ENCODE peak calls at places on chromosomes 13 and 19, in seven cellular contexts. One of them, this sample, is unnamed. For H3K27me3, the result is how much of the 10 kb centered on the place peaks cover.

GRCh38 chr19:55156202-55157063 is 1.1 kb downstream of the TNNI3 start:
- DNase-seq in spleen: no peak
- DNase-seq in GM23338: peak
- DNase-seq in left ventricle myocardium inferior: peak
- DNase-seq in mesendoderm: peak
- DNase-seq in IMR-90: peak
- DNase-seq in neuronal stem cell: peak
- DNase-seq in this sample: no peak

GRCh38 chr13:32001392-32001768 is 30.2 kb upstream of the FRY start:
- DNase-seq in mesendoderm: peak
- DNase-seq in neuronal stem cell: peak
- DNase-seq in IMR-90: peak
- DNase-seq in GM23338: peak
- DNase-seq in left ventricle myocardium inferior: peak
- DNase-seq in spleen: no peak
- DNase-seq in this sample: no peak

GRCh38 chr13:27528908-27529307 is 78.5 kb upstream of the MTIF3 start:
- DNase-seq in left ventricle myocardium inferior: no peak
- DNase-seq in neuronal stem cell: no peak
- DNase-seq in mesendoderm: no peak
- DNase-seq in IMR-90: no peak
- DNase-seq in spleen: no peak
- DNase-seq in GM23338: no peak
- DNase-seq in this sample: no peak

GRCh38 chr19:29660835-29661234 is 4.4 kb upstream of the PLEKHF1 start:
- DNase-seq in GM23338: no peak
- DNase-seq in neuronal stem cell: no peak
- DNase-seq in spleen: peak
- DNase-seq in left ventricle myocardium inferior: no peak
- DNase-seq in IMR-90: no peak
- DNase-seq in mesendoderm: no peak
- DNase-seq in this sample: no peak

GRCh38 chr13:107907065-107907464 is 308.3 kb downstream of the LIG4 start:
- DNase-seq in left ventricle myocardium inferior: no peak
- DNase-seq in spleen: no peak
- DNase-seq in IMR-90: peak
- DNase-seq in mesendoderm: no peak
- DNase-seq in neuronal stem cell: no peak
- DNase-seq in GM23338: no peak
- DNase-seq in this sample: no peak

GRCh38 chr13:49953560-49953959 is 17.4 kb upstream of the SPRYD7 start:
- DNase-seq in GM23338: no peak
- DNase-seq in neuronal stem cell: no peak
- DNase-seq in mesendoderm: no peak
- DNase-seq in IMR-90: no peak
- DNase-seq in left ventricle myocardium inferior: no peak
- DNase-seq in spleen: no peak
- DNase-seq in this sample: no peak

GRCh38 chr13:43203781-43204180 is 180.4 kb downstream of the DNAJC15 start:
- DNase-seq in neuronal stem cell: no peak
- DNase-seq in left ventricle myocardium inferior: no peak
- DNase-seq in mesendoderm: no peak
- DNase-seq in spleen: no peak
- DNase-seq in IMR-90: no peak
- DNase-seq in GM23338: no peak
- DNase-seq in this sample: no peak

GRCh38 chr19:10417598-10418280 is 2.6 kb upstream of the PDE4A start:
- DNase-seq in neuronal stem cell: no peak
- DNase-seq in IMR-90: no peak
- DNase-seq in mesendoderm: peak
- DNase-seq in left ventricle myocardium inferior: no peak
- DNase-seq in spleen: no peak
- DNase-seq in GM23338: peak
- DNase-seq in this sample: no peak

GRCh38 chr19:4977299-4978174 is 8.6 kb downstream of the KDM4B start:
- DNase-seq in GM23338: no peak
- DNase-seq in neuronal stem cell: no peak
- DNase-seq in spleen: no peak
- DNase-seq in left ventricle myocardium inferior: peak
- DNase-seq in IMR-90: peak
- DNase-seq in mesendoderm: peak
- DNase-seq in this sample: no peak

GRCh38 chr19:33096005-33096404 is 15.0 kb downstream of the GPATCH1 start:
- DNase-seq in GM23338: no peak
- DNase-seq in left ventricle myocardium inferior: no peak
- DNase-seq in IMR-90: no peak
- DNase-seq in neuronal stem cell: no peak
- DNase-seq in mesendoderm: no peak
- DNase-seq in spleen: no peak
- DNase-seq in this sample: no peak

GRCh38 chr13:110346661-110347067 is 39.6 kb downstream of the COL4A2 start:
- DNase-seq in spleen: no peak
- DNase-seq in mesendoderm: no peak
- DNase-seq in GM23338: no peak
- DNase-seq in neuronal stem cell: no peak
- DNase-seq in IMR-90: no peak
- DNase-seq in left ventricle myocardium inferior: no peak
- DNase-seq in this sample: no peak

GRCh38 chr13:96636310-96636709 is 358.0 kb downstream of the OXGR1 start:
- DNase-seq in IMR-90: no peak
- DNase-seq in spleen: no peak
- DNase-seq in mesendoderm: no peak
- DNase-seq in left ventricle myocardium inferior: no peak
- DNase-seq in neuronal stem cell: no peak
- DNase-seq in GM23338: no peak
- DNase-seq in this sample: no peak

GRCh38 chr19:1777149-1777548 is 23.8 kb downstream of the ONECUT3 start:
- DNase-seq in IMR-90: no peak
- DNase-seq in left ventricle myocardium inferior: no peak
- DNase-seq in neuronal stem cell: no peak
- DNase-seq in spleen: no peak
- DNase-seq in mesendoderm: no peak
- DNase-seq in GM23338: no peak
- DNase-seq in this sample: no peak
- H3K27me3 ChIP-seq in IMR-90: half or more
- H3K27me3 ChIP-seq in left ventricle myocardium inferior: half or more
- H3K27me3 ChIP-seq in neuronal stem cell: half or more
- H3K27me3 ChIP-seq in spleen: half or more
- H3K27me3 ChIP-seq in mesendoderm: under half
- H3K27me3 ChIP-seq in GM23338: half or more
- H3K27me3 ChIP-seq in this sample: half or more

GRCh38 chr19:50568321-50569022 is at the start of gene LRRC4B:
- DNase-seq in GM23338: peak
- DNase-seq in spleen: no peak
- DNase-seq in neuronal stem cell: no peak
- DNase-seq in mesendoderm: peak
- DNase-seq in left ventricle myocardium inferior: no peak
- DNase-seq in IMR-90: no peak
- DNase-seq in this sample: no peak
- H3K27me3 ChIP-seq in GM23338: under half
- H3K27me3 ChIP-seq in spleen: half or more
- H3K27me3 ChIP-seq in neuronal stem cell: under half
- H3K27me3 ChIP-seq in mesendoderm: under half
- H3K27me3 ChIP-seq in left ventricle myocardium inferior: half or more
- H3K27me3 ChIP-seq in IMR-90: under half
- H3K27me3 ChIP-seq in this sample: half or more

GRCh38 chr13:99953138-99953755 is 18.3 kb downstream of the ZIC5 start:
- DNase-seq in spleen: no peak
- DNase-seq in GM23338: no peak
- DNase-seq in left ventricle myocardium inferior: no peak
- DNase-seq in neuronal stem cell: no peak
- DNase-seq in IMR-90: no peak
- DNase-seq in mesendoderm: no peak
- DNase-seq in this sample: no peak
- H3K27me3 ChIP-seq in spleen: half or more
- H3K27me3 ChIP-seq in GM23338: half or more
- H3K27me3 ChIP-seq in left ventricle myocardium inferior: half or more
- H3K27me3 ChIP-seq in neuronal stem cell: under half
- H3K27me3 ChIP-seq in IMR-90: half or more
- H3K27me3 ChIP-seq in mesendoderm: under half
- H3K27me3 ChIP-seq in this sample: half or more

GRCh38 chr19:13001502-13002388 is 6.5 kb downstream of the NFIX start:
- DNase-seq in left ventricle myocardium inferior: peak
- DNase-seq in IMR-90: no peak
- DNase-seq in neuronal stem cell: no peak
- DNase-seq in GM23338: no peak
- DNase-seq in spleen: no peak
- DNase-seq in mesendoderm: no peak
- DNase-seq in this sample: no peak
- H3K27me3 ChIP-seq in left ventricle myocardium inferior: under half
- H3K27me3 ChIP-seq in IMR-90: under half
- H3K27me3 ChIP-seq in neuronal stem cell: half or more
- H3K27me3 ChIP-seq in GM23338: half or more
- H3K27me3 ChIP-seq in spleen: under half
- H3K27me3 ChIP-seq in mesendoderm: under half
- H3K27me3 ChIP-seq in this sample: under half

GRCh38 chr13:102892504-102892903 is 46.7 kb downstream of the ERCC5 start:
- DNase-seq in left ventricle myocardium inferior: no peak
- DNase-seq in IMR-90: no peak
- DNase-seq in mesendoderm: no peak
- DNase-seq in spleen: no peak
- DNase-seq in GM23338: no peak
- DNase-seq in neuronal stem cell: no peak
- DNase-seq in this sample: no peak
- H3K27me3 ChIP-seq in left ventricle myocardium inferior: under half
- H3K27me3 ChIP-seq in IMR-90: under half
- H3K27me3 ChIP-seq in mesendoderm: under half
- H3K27me3 ChIP-seq in spleen: under half
- H3K27me3 ChIP-seq in GM23338: under half
- H3K27me3 ChIP-seq in neuronal stem cell: under half
- H3K27me3 ChIP-seq in this sample: under half

GRCh38 chr13:98752111-98752941 is at the start of gene SLC15A1:
- DNase-seq in neuronal stem cell: no peak
- DNase-seq in spleen: no peak
- DNase-seq in left ventricle myocardium inferior: no peak
- DNase-seq in GM23338: peak
- DNase-seq in mesendoderm: no peak
- DNase-seq in IMR-90: no peak
- DNase-seq in this sample: no peak
- H3K27me3 ChIP-seq in neuronal stem cell: under half
- H3K27me3 ChIP-seq in spleen: under half
- H3K27me3 ChIP-seq in left ventricle myocardium inferior: half or more
- H3K27me3 ChIP-seq in GM23338: under half
- H3K27me3 ChIP-seq in mesendoderm: under half
- H3K27me3 ChIP-seq in IMR-90: under half
- H3K27me3 ChIP-seq in this sample: under half

GRCh38 chr13:112056284-112056727 is 10.6 kb upstream of the SOX1 start:
- DNase-seq in GM23338: peak
- DNase-seq in neuronal stem cell: no peak
- DNase-seq in left ventricle myocardium inferior: no peak
- DNase-seq in mesendoderm: no peak
- DNase-seq in IMR-90: no peak
- DNase-seq in spleen: peak
- DNase-seq in this sample: no peak

GRCh38 chr13:112053744-112054615 is 13.0 kb upstream of the SOX1 start:
- DNase-seq in mesendoderm: no peak
- DNase-seq in IMR-90: no peak
- DNase-seq in GM23338: peak
- DNase-seq in left ventricle myocardium inferior: no peak
- DNase-seq in spleen: peak
- DNase-seq in neuronal stem cell: no peak
- DNase-seq in this sample: no peak

GRCh38 chr13:112054616-112055015 is 12.3 kb upstream of the SOX1 start:
- DNase-seq in neuronal stem cell: no peak
- DNase-seq in IMR-90: no peak
- DNase-seq in GM23338: no peak
- DNase-seq in spleen: no peak
- DNase-seq in left ventricle myocardium inferior: no peak
- DNase-seq in mesendoderm: no peak
- DNase-seq in this sample: no peak

GRCh38 chr13:112055417-112056206 is 11.3 kb upstream of the SOX1 start:
- DNase-seq in IMR-90: no peak
- DNase-seq in neuronal stem cell: no peak
- DNase-seq in mesendoderm: no peak
- DNase-seq in GM23338: peak
- DNase-seq in spleen: peak
- DNase-seq in left ventricle myocardium inferior: no peak
- DNase-seq in this sample: no peak

DNA sequence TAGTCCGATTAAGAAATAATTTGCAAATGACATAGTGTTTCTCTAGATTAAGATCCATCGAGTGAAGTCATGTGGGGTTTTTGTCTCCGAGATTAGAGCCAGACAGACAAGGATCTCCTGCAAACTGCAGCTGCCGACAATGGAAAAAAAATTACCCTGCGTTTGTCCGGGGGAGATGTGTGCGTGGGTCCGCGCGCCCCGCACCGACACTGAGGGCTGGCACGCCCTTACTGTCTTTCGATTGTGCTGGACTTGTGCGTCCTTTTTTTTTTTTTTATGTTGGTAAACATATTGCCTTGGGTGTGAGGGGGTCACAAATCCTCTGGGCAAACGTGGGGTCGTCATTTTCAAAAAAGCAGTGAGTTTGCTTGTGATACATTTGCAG is 11.9 kb upstream of the SOX1 start:
- DNase-seq in GM23338: no peak
- DNase-seq in left ventricle myocardium inferior: no peak
- DNase-seq in spleen: peak
- DNase-seq in neuronal stem cell: no peak
- DNase-seq in IMR-90: no peak
- DNase-seq in mesendoderm: no peak
- DNase-seq in this sample: no peak
- H3K27me3 ChIP-seq in GM23338: half or more
- H3K27me3 ChIP-seq in left ventricle myocardium inferior: half or more
- H3K27me3 ChIP-seq in spleen: half or more
- H3K27me3 ChIP-seq in neuronal stem cell: half or more
- H3K27me3 ChIP-seq in IMR-90: half or more
- H3K27me3 ChIP-seq in mesendoderm: half or more
- H3K27me3 ChIP-seq in this sample: half or more

GRCh38 chr19:3249408-3249807 is 24.9 kb downstream of the CELF5 start:
- DNase-seq in left ventricle myocardium inferior: no peak
- DNase-seq in GM23338: peak
- DNase-seq in neuronal stem cell: no peak
- DNase-seq in IMR-90: no peak
- DNase-seq in spleen: no peak
- DNase-seq in mesendoderm: peak
- DNase-seq in this sample: no peak
- H3K27me3 ChIP-seq in left ventricle myocardium inferior: half or more
- H3K27me3 ChIP-seq in GM23338: under half
- H3K27me3 ChIP-seq in neuronal stem cell: under half
- H3K27me3 ChIP-seq in IMR-90: under half
- H3K27me3 ChIP-seq in spleen: under half
- H3K27me3 ChIP-seq in mesendoderm: under half
- H3K27me3 ChIP-seq in this sample: under half

GRCh38 chr13:113861433-113862030 is 2.3 kb downstream of the GAS6 start:
- DNase-seq in GM23338: no peak
- DNase-seq in left ventricle myocardium inferior: no peak
- DNase-seq in neuronal stem cell: no peak
- DNase-seq in mesendoderm: peak
- DNase-seq in IMR-90: no peak
- DNase-seq in spleen: no peak
- DNase-seq in this sample: peak

GRCh38 chr13:113863511-113864302 is at the start of gene GAS6:
- DNase-seq in IMR-90: no peak
- DNase-seq in neuronal stem cell: peak
- DNase-seq in GM23338: peak
- DNase-seq in mesendoderm: peak
- DNase-seq in spleen: no peak
- DNase-seq in left ventricle myocardium inferior: peak
- DNase-seq in this sample: peak

GRCh38 chr13:113862766-113863510 is 938 bp downstream of the GAS6 start:
- DNase-seq in IMR-90: no peak
- DNase-seq in GM23338: peak
- DNase-seq in mesendoderm: peak
- DNase-seq in neuronal stem cell: no peak
- DNase-seq in spleen: no peak
- DNase-seq in left ventricle myocardium inferior: peak
- DNase-seq in this sample: peak

GRCh38 chr13:113862191-113862765 is 1.6 kb downstream of the GAS6 start:
- DNase-seq in left ventricle myocardium inferior: no peak
- DNase-seq in spleen: no peak
- DNase-seq in neuronal stem cell: no peak
- DNase-seq in IMR-90: peak
- DNase-seq in mesendoderm: no peak
- DNase-seq in GM23338: no peak
- DNase-seq in this sample: peak

GRCh38 chr13:113864303-113864890 is 521 bp upstream of the GAS6 start:
- DNase-seq in left ventricle myocardium inferior: no peak
- DNase-seq in GM23338: no peak
- DNase-seq in IMR-90: peak
- DNase-seq in spleen: no peak
- DNase-seq in neuronal stem cell: no peak
- DNase-seq in mesendoderm: no peak
- DNase-seq in this sample: no peak
- H3K27me3 ChIP-seq in left ventricle myocardium inferior: under half
- H3K27me3 ChIP-seq in GM23338: under half
- H3K27me3 ChIP-seq in IMR-90: under half
- H3K27me3 ChIP-seq in spleen: half or more
- H3K27me3 ChIP-seq in neuronal stem cell: half or more
- H3K27me3 ChIP-seq in mesendoderm: under half
- H3K27me3 ChIP-seq in this sample: under half

This sample was measured in lower lobe of right lung.